ENCODE peak calls at places on chromosomes 16 and 17, in four cellular contexts. C, U, P and F are unnamed samples.

GRCh38 chr16:57475711-57476339 is 10.5 kb downstream of the DOK4 start:
- DNase-seq in C (peak), P (peak), U (peak), F (peak)

GRCh38 chr16:30758988-30759461 is 2.8 kb downstream of the CFAP119 start:
- DNase-seq in U (no peak), P (no peak), C (no peak), F (no peak)

GRCh38 chr17:76202516-76202915 is 37.8 kb downstream of the RNF157 start:
- DNase-seq in C (no peak), U (no peak), P (no peak), F (peak)

GRCh38 chr16:86321491-86321890 is 188.8 kb upstream of the FOXF1 start:
- DNase-seq in C (no peak), U (no peak), P (no peak), F (no peak)

GRCh38 chr17:79668344-79669250 is 57.7 kb upstream of the RBFOX3 start:
- DNase-seq in U (no peak), C (no peak), P (no peak), F (no peak)

GRCh38 chr17:50475362-50475761 is 3.3 kb upstream of the RSAD1 start:
- DNase-seq in C (no peak), U (no peak), P (no peak), F (no peak)

GRCh38 chr17:5866978-5867377 is 203.2 kb upstream of the WSCD1 start:
- DNase-seq in P (no peak), C (no peak), U (no peak), F (no peak)

GRCh38 chr17:65463242-65463641 is 98.2 kb downstream of the AXIN2 start:
- DNase-seq in U (no peak), C (no peak), P (no peak), F (peak)

GRCh38 chr17:78572277-78573205 is 4.7 kb downstream of the DNAH17 start:
- DNase-seq in C (no peak), U (no peak), P (no peak), F (no peak)

GRCh38 chr17:77741109-77741508 is 217.4 kb upstream of the TNRC6C start:
- DNase-seq in P (peak), C (no peak), U (no peak), F (no peak)

GRCh38 chr16:526181-527014 is 1.1 kb upstream of the CAPN15 start:
- DNase-seq in C (no peak), P (no peak), U (no peak), F (peak)

GRCh38 chr17:59914274-59914854 is 21.4 kb downstream of the RPS6KB1 start:
- DNase-seq in U (peak), C (peak), P (peak), F (peak)

GRCh38 chr17:32120086-32120485 is 22.2 kb upstream of the RHOT1 start:
- DNase-seq in P (no peak), U (no peak), C (no peak), F (no peak)

GRCh38 chr17:28982191-28982793 is 23.5 kb downstream of the SEZ6 start:
- DNase-seq in C (no peak), P (no peak), U (peak), F (peak)

GRCh38 chr17:66431910-66432309 is 129.5 kb downstream of the PRKCA start:
- DNase-seq in C (peak), U (no peak), P (no peak), F (peak)

GRCh38 chr16:83215417-83216001 is 588.7 kb downstream of the CDH13 start:
- DNase-seq in C (peak), U (peak), P (peak), F (peak)

GRCh38 chr17:57636985-57637667 is 108.0 kb downstream of the CCDC182 start:
- DNase-seq in U (no peak), P (no peak), C (no peak), F (peak)

GRCh38 chr17:82160081-82160480 is 52.6 kb downstream of the CCDC57 start:
- DNase-seq in C (no peak), U (no peak), P (no peak), F (peak)

GRCh38 chr17:16297367-16298139 is 55.7 kb downstream of the CENPV start:
- DNase-seq in P (no peak), C (no peak), U (peak), F (no peak)

GRCh38 chr17:63282455-63282854 is 163.7 kb downstream of the CYB561 start:
- DNase-seq in P (no peak), C (no peak), U (no peak), F (no peak)

GRCh38 chr17:78990349-78991016 is 10.8 kb upstream of the LGALS3BP start:
- DNase-seq in C (no peak), P (no peak), U (no peak), F (no peak)

GRCh38 chr16:30649725-30650368 is 913 bp upstream of the PRR14 start:
- DNase-seq in U (no peak), P (no peak), C (no peak), F (no peak)

GRCh38 chr17:47620503-47621245 is 29.0 kb upstream of the KPNB1 start:
- DNase-seq in C (no peak), P (no peak), U (peak), F (no peak)

GRCh38 chr16:66081967-66082366 is 284.5 kb upstream of the CDH5 start:
- DNase-seq in C (peak), P (no peak), U (peak), F (peak)

GRCh38 chr17:28928061-28928460 is 23.3 kb downstream of the PHF12 start:
- DNase-seq in C (no peak), U (no peak), P (no peak), F (peak)

GRCh38 chr17:4357030-4357635 is 9.3 kb downstream of the UBE2G1 start:
- DNase-seq in P (no peak), U (no peak), C (no peak), F (no peak)

DNA sequence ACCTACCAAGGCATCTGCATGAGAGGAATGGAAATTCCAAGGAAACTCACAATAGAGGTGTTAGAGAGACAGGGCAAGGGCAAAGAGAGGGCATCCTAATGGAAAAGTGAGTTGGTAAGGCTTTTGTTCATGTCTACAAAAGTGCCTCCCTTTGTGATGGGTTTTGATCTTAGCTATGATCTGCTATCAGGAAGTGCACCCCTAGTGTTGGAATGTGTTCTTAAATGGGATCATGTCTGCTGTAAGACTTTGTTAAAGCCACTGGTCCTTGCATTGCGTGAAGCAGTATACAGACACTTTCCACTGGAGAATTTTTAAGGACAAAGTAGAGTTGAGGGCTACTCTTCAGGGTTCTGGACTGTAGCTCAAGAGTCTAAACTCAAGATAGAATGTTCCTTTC is 92.0 kb downstream of the MAP2K6 start:
- DNase-seq in U (peak), C (peak), P (no peak), F (no peak)
- TF ChIP-seq MAZ in U (no peak), C (no peak), P (no peak), F (no peak)

DNA sequence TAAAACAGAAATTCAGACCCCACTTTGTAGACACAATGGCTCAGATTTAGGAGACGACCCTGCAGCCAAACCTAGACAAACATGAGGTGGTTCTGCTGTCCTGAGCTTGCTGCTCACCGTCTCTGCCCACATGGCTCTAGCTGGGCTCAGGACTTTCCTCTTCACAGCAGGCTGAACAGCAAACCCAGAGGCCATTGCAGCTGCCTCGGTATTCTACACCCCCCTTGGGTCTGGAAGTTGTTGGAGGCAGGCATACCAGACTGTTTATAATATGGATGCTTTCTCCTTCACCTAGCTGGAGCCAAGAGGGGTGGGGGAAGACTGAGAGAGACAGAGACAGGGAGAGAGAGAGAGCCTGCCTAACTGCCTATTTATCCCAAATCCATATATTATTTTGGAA is 628.3 kb upstream of the RBFOX1 start:
- DNase-seq in C (no peak), U (no peak), P (no peak), F (no peak)
- TF ChIP-seq MAZ in C (no peak), U (no peak), P (no peak), F (no peak)

GRCh38 chr16:48535369-48535787 is 74.6 kb downstream of the N4BP1 start:
- DNase-seq in U (no peak), P (no peak), C (no peak), F (no peak)

GRCh38 chr16:48534601-48535340 is 75.2 kb downstream of the N4BP1 start:
- DNase-seq in C (no peak), U (no peak), P (no peak), F (no peak)

GRCh38 chr16:48536600-48537200 is 73.3 kb downstream of the N4BP1 start:
- DNase-seq in U (no peak), C (no peak), P (no peak), F (no peak)

GRCh38 chr16:48537275-48537674 is 72.7 kb downstream of the N4BP1 start:
- DNase-seq in P (no peak), C (no peak), U (no peak), F (no peak)

DNA sequence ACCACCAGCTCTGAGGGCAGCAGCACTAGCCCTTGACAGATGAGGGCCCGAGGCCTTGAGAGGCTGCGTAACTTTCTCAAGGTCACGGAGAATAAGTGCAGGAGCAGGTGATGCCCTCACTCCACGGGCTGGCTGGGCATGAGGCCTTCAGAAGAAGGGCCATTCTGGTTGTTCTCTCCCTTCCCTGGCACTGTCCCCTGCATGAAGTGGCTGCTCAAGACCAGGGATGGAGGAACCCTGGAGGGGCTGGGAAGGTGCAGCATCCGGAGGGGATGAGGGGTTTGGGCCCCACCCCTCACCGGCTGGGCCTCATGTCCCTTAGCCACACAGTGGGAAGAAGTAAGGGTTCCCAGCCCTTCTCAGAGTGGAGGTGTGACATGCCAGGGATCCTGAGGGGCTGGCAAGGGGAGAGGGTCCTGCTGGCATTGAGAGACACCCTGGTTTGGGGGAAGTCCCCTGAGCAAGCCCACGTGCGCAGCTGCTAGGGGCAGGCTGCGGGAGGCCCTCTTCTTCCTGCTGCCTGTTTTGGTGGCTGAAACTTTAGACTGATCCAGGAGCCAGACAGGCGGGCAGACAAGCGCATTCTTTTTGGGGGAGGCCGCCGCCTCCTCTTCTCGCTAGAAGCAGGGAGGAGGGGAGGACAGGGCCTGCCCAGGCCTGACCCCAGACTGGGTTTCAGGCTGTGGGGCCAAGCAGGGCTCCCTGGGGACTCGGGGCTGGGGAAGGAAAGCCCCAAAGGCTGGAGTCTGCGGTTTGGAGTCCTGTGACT is 74.0 kb downstream of the N4BP1 start:
- DNase-seq in U (peak), P (no peak), C (no peak), F (peak)
- TF ChIP-seq MAZ in U (no peak), P (no peak), C (no peak), F (peak)

DNA sequence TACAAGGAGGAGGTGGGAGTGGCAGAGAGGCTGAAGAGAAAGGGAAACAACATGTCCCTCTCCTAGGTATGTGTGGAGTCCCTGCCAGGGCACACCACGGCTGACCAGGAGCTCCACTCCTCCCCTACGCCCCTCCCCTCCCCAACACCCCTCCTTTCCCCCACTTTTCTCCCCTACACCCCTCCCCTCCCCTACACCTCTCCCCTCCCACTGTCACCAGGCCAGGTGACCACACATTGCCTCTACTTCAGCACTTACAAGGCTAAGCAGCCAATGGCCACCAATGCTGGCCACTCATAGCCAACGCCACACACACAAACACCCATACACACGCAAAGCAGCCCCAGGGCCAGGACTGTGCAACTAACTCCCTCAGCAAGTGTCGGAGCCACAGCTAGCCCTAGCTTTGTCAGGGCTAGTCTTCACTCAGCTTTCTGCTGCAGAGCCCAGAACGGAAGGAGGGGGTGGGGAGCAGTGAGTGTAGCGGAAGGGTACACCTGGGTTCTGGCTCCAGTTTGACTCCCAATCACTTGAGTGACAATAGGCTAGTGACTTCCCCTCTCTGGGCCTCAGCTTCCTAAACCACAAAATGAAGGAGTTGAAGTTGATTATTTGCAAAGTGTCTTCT is 8.2 kb downstream of the CAVIN1 start:
- DNase-seq in U (no peak), C (no peak), P (peak), F (no peak)
- TF ChIP-seq MAZ in U (no peak), C (no peak), P (no peak), F (no peak)

GRCh38 chr17:61903251-61903650 is 24.5 kb downstream of the INTS2 start:
- DNase-seq in P (no peak), C (no peak), U (no peak), F (no peak)

GRCh38 chr17:61895391-61895790 is 32.1 kb upstream of the BRIP1 start:
- DNase-seq in U (no peak), C (no peak), P (no peak), F (no peak)

DNA sequence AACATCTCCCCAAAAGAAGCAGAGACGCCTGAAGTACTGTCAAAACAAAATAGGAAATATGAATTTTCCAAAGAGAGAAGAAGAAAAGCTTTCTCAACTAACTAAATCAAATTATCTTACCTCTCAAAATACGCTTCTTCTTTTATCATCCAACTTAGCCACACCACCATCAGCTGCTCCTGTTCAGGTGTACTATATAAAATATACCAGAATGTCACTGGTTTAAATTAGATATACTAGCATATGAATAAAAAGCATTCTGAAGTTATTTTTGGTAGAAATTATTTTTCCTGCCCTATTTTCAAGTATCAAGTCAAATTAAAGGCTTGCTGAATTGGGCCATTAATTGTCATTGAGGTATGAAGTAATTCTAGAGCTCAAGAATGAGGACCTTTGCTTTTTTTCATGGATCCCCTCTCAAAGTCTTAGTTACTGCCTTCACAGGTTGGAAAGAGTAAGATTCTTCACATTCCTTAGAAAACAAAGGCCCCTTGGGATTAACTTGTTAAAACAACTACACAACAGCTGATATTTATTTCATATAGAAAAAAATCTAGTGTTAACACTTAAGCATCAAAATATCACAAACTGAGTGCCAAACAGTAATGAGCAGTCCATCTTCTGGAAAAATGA is 30.1 kb downstream of the INTS2 start:
- DNase-seq in U (no peak), P (no peak), C (no peak), F (no peak)
- TF ChIP-seq MAZ in U (no peak), P (no peak), C (no peak), F (no peak)

DNA sequence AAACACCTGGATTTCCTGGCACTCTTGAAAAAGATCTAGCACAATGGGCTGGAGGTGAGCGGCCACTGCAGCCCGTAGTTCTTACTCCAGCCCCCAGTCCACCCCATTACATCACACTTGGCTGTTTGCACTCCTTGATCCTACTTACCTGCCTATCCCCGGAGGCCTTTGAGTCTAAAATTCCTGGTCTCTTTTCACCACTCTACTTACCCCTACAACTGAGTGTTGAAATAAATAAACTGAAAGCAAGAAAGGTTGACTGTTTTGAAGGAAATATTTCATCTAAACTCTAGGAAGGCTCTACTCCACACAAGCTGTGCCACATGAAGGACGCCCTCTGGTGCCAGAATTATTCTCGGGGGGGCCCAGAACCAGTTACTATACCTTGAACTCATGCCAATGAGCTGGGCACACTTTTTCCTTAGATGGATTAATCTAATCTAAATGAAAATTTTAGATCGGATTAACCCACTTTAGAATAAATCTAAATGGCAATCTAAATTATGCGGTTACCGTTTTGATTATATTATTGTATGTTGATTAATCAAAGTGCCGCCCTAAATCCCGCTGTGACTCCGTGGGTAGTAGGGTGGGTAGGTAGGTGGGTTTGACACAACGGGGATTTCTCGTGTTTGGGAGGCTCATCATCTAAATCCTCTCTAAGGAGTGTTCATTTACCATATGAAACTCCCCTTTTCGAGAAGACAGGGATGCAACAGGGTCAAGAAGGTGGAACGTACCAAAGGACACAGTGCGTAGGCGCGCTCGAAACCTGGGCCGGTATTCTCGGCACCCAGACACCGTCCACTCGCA is 651 bp upstream of the EIF1 start:
- DNase-seq in C (no peak), P (no peak), U (peak), F (peak)
- TF ChIP-seq MAZ in C (peak), P (no peak), U (no peak), F (no peak)

GRCh38 chr17:45093444-45094110 is 32.5 kb downstream of the NMT1 start:
- DNase-seq in U (no peak), P (no peak), C (no peak), F (no peak)

GRCh38 chr17:45090711-45091110 is 29.6 kb downstream of the NMT1 start:
- DNase-seq in P (no peak), C (no peak), U (no peak), F (peak)

GRCh38 chr17:45091778-45092425 is 30.8 kb downstream of the NMT1 start:
- DNase-seq in U (no peak), C (peak), P (no peak), F (peak)

GRCh38 chr17:45096141-45096540 is 35.0 kb downstream of the NMT1 start:
- DNase-seq in P (no peak), U (peak), C (peak), F (peak)

GRCh38 chr17:45092932-45093430 is 31.9 kb downstream of the NMT1 start:
- DNase-seq in C (peak), U (peak), P (no peak), F (peak)
- TF ChIP-seq MAZ in C (no peak), U (no peak), P (no peak), F (peak)

GRCh38 chr16:12350945-12351344 is 374.4 kb downstream of the SNX29 start:
- DNase-seq in P (no peak), U (peak), C (no peak), F (no peak)
- TF ChIP-seq MAZ in P (no peak), U (no peak), C (no peak), F (no peak)

GRCh38 chr17:8031950-8032349 is 6.9 kb upstream of the ALOX15B start:
- DNase-seq in P (no peak), U (no peak), C (no peak), F (no peak)
- TF ChIP-seq MAZ in P (no peak), U (no peak), C (no peak), F (no peak)